ENCODE peak calls at places on chromosomes 5 and 9, in eight cellular contexts. J is stimulated activated CD4-positive, alpha-beta T cell treated with anti-CD3 and anti-CD28 coated beads, Interleukin-1b, Interleukin-23, amount 100 ng/mL, for 24 hours; H is memory B cell; T is astrocyte of the spinal cord; U is BJ; Q is posterior cingulate gyrus; F is IMR-90; P is left ventricle myocardium inferior. V is an unnamed sample.

GRCh38 chr9:121499427-121500164 is at the start of gene GGTA1:
- DNase-seq in T (peak; percentile 37), Q (peak; percentile 33), F (peak; percentile 50), U (no peak), H (peak; percentile 37), P (peak; percentile 76), J (no peak), V (peak; percentile 53)

GRCh38 chr5:139394123-139394653 is 716 bp downstream of the PROB1 start:
- DNase-seq in F (no peak), P (peak; percentile 62), Q (no peak), U (no peak), H (peak; percentile 65), J (no peak), T (no peak), V (no peak)

GRCh38 chr9:93600504-93600903 is 24.1 kb downstream of the PHF2 start:
- DNase-seq in Q (no peak), J (no peak), F (no peak), P (no peak), H (no peak), T (no peak), U (no peak), V (no peak)

GRCh38 chr5:151465476-151465875 is 18.1 kb downstream of the SLC36A1 start:
- DNase-seq in P (no peak), T (no peak), F (no peak), H (no peak), Q (no peak), U (no peak), J (no peak), V (no peak)

GRCh38 chr9:100601216-100601615 is 23.3 kb downstream of the CAVIN4 start:
- DNase-seq in J (no peak), F (peak; percentile 55), P (no peak), Q (peak; percentile 45), T (peak; percentile 50), U (no peak), H (no peak), V (peak; percentile 41)

GRCh38 chr5:389197-389821 is 53.7 kb upstream of the EXOC3 start:
- DNase-seq in Q (no peak), J (no peak), H (no peak), T (no peak), P (no peak), F (no peak), U (no peak), V (no peak)

GRCh38 chr9:27276182-27277030 is 20.5 kb downstream of the EQTN start:
- DNase-seq in F (peak; percentile 67), Q (no peak), U (no peak), P (no peak), J (no peak), H (no peak), T (peak; percentile 78), V (peak; percentile 43)

GRCh38 chr5:149404746-149405549 is 25.9 kb upstream of the IL17B start:
- DNase-seq in U (no peak), J (no peak), F (peak; percentile 95), Q (no peak), H (no peak), T (peak; percentile 84), P (no peak), V (peak; percentile 90)

GRCh38 chr9:26655166-26655565 is 237.4 kb downstream of the CAAP1 start:
- DNase-seq in J (no peak), Q (no peak), U (no peak), T (no peak), F (no peak), P (no peak), H (no peak), V (no peak)

GRCh38 chr9:76433406-76433805 is 25.6 kb upstream of the GCNT1 start:
- DNase-seq in H (no peak), T (peak; percentile 24), Q (no peak), U (no peak), P (no peak), J (no peak), F (no peak), V (peak; percentile 35)

GRCh38 chr9:131530546-131530929 is 525 bp downstream of the UCK1 start:
- DNase-seq in P (peak; percentile 32), F (peak; percentile 15), U (no peak), H (peak; percentile 36), Q (no peak), J (no peak), T (no peak), V (no peak)

GRCh38 chr5:180201051-180201987 is 7.7 kb downstream of the RASGEF1C start:
- DNase-seq in F (no peak), P (no peak), U (no peak), T (no peak), H (no peak), J (no peak), Q (no peak), V (no peak)

GRCh38 chr5:81184749-81185110 is 48.4 kb upstream of the CKMT2 start:
- DNase-seq in J (no peak), F (no peak), U (no peak), P (no peak), T (no peak), Q (no peak), H (no peak), V (no peak)

GRCh38 chr5:174545926-174546325 is 178.5 kb upstream of the MSX2 start:
- DNase-seq in H (no peak), T (no peak), J (no peak), Q (no peak), P (no peak), U (no peak), F (no peak), V (no peak)

GRCh38 chr5:96256795-96257470 is 176.1 kb downstream of the PCSK1 start:
- DNase-seq in P (no peak), U (no peak), Q (peak; percentile 14), H (no peak), J (no peak), T (peak; percentile 69), F (peak; percentile 96), V (peak; percentile 81)

GRCh38 chr9:33254211-33254610 is 10.3 kb downstream of the BAG1 start:
- DNase-seq in U (no peak), Q (no peak), P (no peak), F (no peak), J (no peak), T (no peak), H (no peak), V (no peak)

GRCh38 chr9:98085058-98085457 is 28.5 kb downstream of the NANS start:
- DNase-seq in Q (no peak), F (no peak), U (no peak), P (no peak), H (no peak), J (no peak), T (no peak), V (no peak)

GRCh38 chr5:43615445-43616184 is 12.6 kb downstream of the NNT start:
- DNase-seq in F (no peak), P (no peak), J (no peak), U (no peak), H (no peak), T (no peak), Q (no peak), V (no peak)

GRCh38 chr9:7436754-7437153 is 362.8 kb downstream of the DMAC1 start:
- DNase-seq in H (no peak), P (no peak), F (no peak), U (no peak), T (no peak), Q (no peak), J (no peak), V (no peak)

GRCh38 chr5:56669534-56670483 is 145.5 kb upstream of the MAP3K1 start:
- DNase-seq in F (peak; percentile 12), P (peak; percentile 28), T (no peak), H (peak; percentile 63), U (no peak), J (no peak), Q (no peak), V (no peak)

GRCh38 chr5:103256178-103256577 is 2.4 kb upstream of the MACIR start:
- DNase-seq in T (no peak), J (no peak), Q (no peak), F (no peak), U (no peak), P (no peak), H (no peak), V (no peak)

GRCh38 chr9:133995012-133995896 is 3.1 kb upstream of the VAV2 start:
- DNase-seq in T (no peak), Q (no peak), J (no peak), U (no peak), P (no peak), F (no peak), H (no peak), V (peak; percentile 60)

GRCh38 chr9:129840024-129840423 is 4.8 kb downstream of the USP20 start:
- DNase-seq in U (no peak), T (no peak), H (no peak), J (no peak), Q (no peak), F (no peak), P (no peak), V (no peak)

GRCh38 chr5:31113101-31113500 is 80.4 kb upstream of the CDH6 start:
- DNase-seq in U (peak; percentile 49), Q (no peak), F (peak; percentile 88), H (no peak), T (peak; percentile 85), P (no peak), J (no peak), V (peak; percentile 37)

GRCh38 chr9:13033959-13034695 is 245.4 kb downstream of the MPDZ start:
- DNase-seq in P (peak; percentile 45), H (no peak), T (peak; percentile 65), J (no peak), Q (peak; percentile 78), F (peak; percentile 54), U (no peak), V (peak; percentile 56)

GRCh38 chr5:179755022-179755421 is 22.4 kb downstream of the MAML1 start:
- DNase-seq in U (no peak), J (no peak), P (no peak), F (no peak), T (no peak), H (no peak), Q (no peak), V (peak; percentile 20)

GRCh38 chr9:114367823-114368609 is 19.8 kb downstream of the AKNA start:
- DNase-seq in Q (no peak), U (no peak), T (no peak), J (no peak), F (no peak), P (no peak), H (no peak), V (no peak)

GRCh38 chr5:161333194-161333880 is 213.2 kb downstream of the GABRB2 start:
- DNase-seq in P (no peak), H (no peak), Q (no peak), J (no peak), T (no peak), F (no peak), U (no peak), V (no peak)

GRCh38 chr5:40552981-40553380 is 126.7 kb upstream of the PTGER4 start:
- DNase-seq in Q (no peak), T (no peak), H (no peak), F (peak; percentile 21), J (no peak), U (no peak), P (no peak), V (no peak)

GRCh38 chr5:77972545-77973252 is 196.6 kb upstream of the TBCA start:
- DNase-seq in F (no peak), Q (no peak), J (no peak), P (no peak), T (no peak), H (peak; percentile 19), U (no peak), V (peak; percentile 23)

GRCh38 chr9:72149231-72149975 is at the start of gene GDA:
- DNase-seq in Q (peak; percentile 44), T (no peak), H (no peak), P (no peak), U (no peak), F (no peak), J (no peak), V (peak; percentile 4)

GRCh38 chr5:134578578-134579283 is 53.3 kb downstream of the JADE2 start:
- DNase-seq in T (no peak), J (no peak), U (no peak), H (no peak), F (no peak), Q (no peak), P (no peak), V (no peak)

GRCh38 chr9:83473488-83473971 is 64.7 kb downstream of the FRMD3 start:
- DNase-seq in P (no peak), J (no peak), U (no peak), H (no peak), T (peak; percentile 61), Q (no peak), F (no peak), V (no peak)

GRCh38 chr5:116452774-116453368 is 121.8 kb downstream of the SEMA6A start:
- DNase-seq in T (no peak), F (no peak), J (no peak), Q (no peak), U (no peak), P (no peak), H (no peak), V (no peak)

V was measured in fibroblast of lung.